ENCODE peak calls at places on chromosomes 13 and 19, in eight cellular contexts. One of them, this sample, is unnamed.

GRCh38 chr13:52356327-52356726 is 49.6 kb downstream of the THSD1 start:
- DNase-seq in cardiac fibroblast: peak
- DNase-seq in T-helper 9 cell: no peak
- DNase-seq in iris pigment epithelial cell: peak
- DNase-seq in CD4-positive, CD25-positive, alpha-beta regulatory T cell: no peak
- DNase-seq in EH: peak
- DNase-seq in activated CD8-positive, alpha-beta memory T cell treated with anti-CD3 and anti-CD28 coated beads for 48 hours: no peak
- DNase-seq in MV-4-11: no peak
- DNase-seq in this sample: no peak

GRCh38 chr19:1700733-1701663 is 48.6 kb upstream of the TCF3 start:
- DNase-seq in cardiac fibroblast: no peak
- DNase-seq in T-helper 9 cell: no peak
- DNase-seq in iris pigment epithelial cell: no peak
- DNase-seq in CD4-positive, CD25-positive, alpha-beta regulatory T cell: no peak
- DNase-seq in EH: no peak
- DNase-seq in activated CD8-positive, alpha-beta memory T cell treated with anti-CD3 and anti-CD28 coated beads for 48 hours: no peak
- DNase-seq in MV-4-11: no peak
- DNase-seq in this sample: no peak

GRCh38 chr13:40116008-40116407 is 460.5 kb downstream of the COG6 start:
- DNase-seq in cardiac fibroblast: peak
- DNase-seq in T-helper 9 cell: peak
- DNase-seq in iris pigment epithelial cell: peak
- DNase-seq in CD4-positive, CD25-positive, alpha-beta regulatory T cell: peak
- DNase-seq in EH: peak
- DNase-seq in activated CD8-positive, alpha-beta memory T cell treated with anti-CD3 and anti-CD28 coated beads for 48 hours: no peak
- DNase-seq in MV-4-11: peak
- DNase-seq in this sample: peak

GRCh38 chr13:77390391-77390790 is 63.5 kb upstream of the MYCBP2 start:
- DNase-seq in cardiac fibroblast: no peak
- DNase-seq in T-helper 9 cell: no peak
- DNase-seq in iris pigment epithelial cell: no peak
- DNase-seq in CD4-positive, CD25-positive, alpha-beta regulatory T cell: no peak
- DNase-seq in EH: peak
- DNase-seq in activated CD8-positive, alpha-beta memory T cell treated with anti-CD3 and anti-CD28 coated beads for 48 hours: no peak
- DNase-seq in MV-4-11: peak
- DNase-seq in this sample: no peak

GRCh38 chr13:19967619-19968018 is 9.1 kb downstream of the ZMYM2 start:
- DNase-seq in cardiac fibroblast: no peak
- DNase-seq in T-helper 9 cell: no peak
- DNase-seq in iris pigment epithelial cell: no peak
- DNase-seq in CD4-positive, CD25-positive, alpha-beta regulatory T cell: no peak
- DNase-seq in EH: no peak
- DNase-seq in activated CD8-positive, alpha-beta memory T cell treated with anti-CD3 and anti-CD28 coated beads for 48 hours: no peak
- DNase-seq in MV-4-11: peak
- DNase-seq in this sample: no peak

GRCh38 chr13:78875792-78876580 is 217.0 kb upstream of the OBI1 start:
- DNase-seq in cardiac fibroblast: no peak
- DNase-seq in T-helper 9 cell: no peak
- DNase-seq in iris pigment epithelial cell: no peak
- DNase-seq in CD4-positive, CD25-positive, alpha-beta regulatory T cell: no peak
- DNase-seq in EH: no peak
- DNase-seq in activated CD8-positive, alpha-beta memory T cell treated with anti-CD3 and anti-CD28 coated beads for 48 hours: no peak
- DNase-seq in MV-4-11: peak
- DNase-seq in this sample: no peak

GRCh38 chr13:51246411-51247298 is 24.5 kb downstream of the FAM124A start:
- DNase-seq in cardiac fibroblast: no peak
- DNase-seq in T-helper 9 cell: no peak
- DNase-seq in iris pigment epithelial cell: no peak
- DNase-seq in CD4-positive, CD25-positive, alpha-beta regulatory T cell: no peak
- DNase-seq in EH: no peak
- DNase-seq in activated CD8-positive, alpha-beta memory T cell treated with anti-CD3 and anti-CD28 coated beads for 48 hours: no peak
- DNase-seq in MV-4-11: no peak
- DNase-seq in this sample: no peak

GRCh38 chr19:3142292-3142670 is 6.4 kb downstream of the GNA15 start:
- DNase-seq in cardiac fibroblast: peak
- DNase-seq in T-helper 9 cell: no peak
- DNase-seq in iris pigment epithelial cell: peak
- DNase-seq in CD4-positive, CD25-positive, alpha-beta regulatory T cell: no peak
- DNase-seq in EH: peak
- DNase-seq in activated CD8-positive, alpha-beta memory T cell treated with anti-CD3 and anti-CD28 coated beads for 48 hours: no peak
- DNase-seq in MV-4-11: peak
- DNase-seq in this sample: no peak

GRCh38 chr13:108218044-108218974 is at the start of gene ABHD13:
- DNase-seq in cardiac fibroblast: peak
- DNase-seq in T-helper 9 cell: peak
- DNase-seq in iris pigment epithelial cell: peak
- DNase-seq in CD4-positive, CD25-positive, alpha-beta regulatory T cell: peak
- DNase-seq in EH: peak
- DNase-seq in activated CD8-positive, alpha-beta memory T cell treated with anti-CD3 and anti-CD28 coated beads for 48 hours: peak
- DNase-seq in MV-4-11: peak
- DNase-seq in this sample: peak

GRCh38 chr13:51212808-51213728 is 9.1 kb upstream of the FAM124A start:
- DNase-seq in cardiac fibroblast: peak
- DNase-seq in T-helper 9 cell: no peak
- DNase-seq in iris pigment epithelial cell: no peak
- DNase-seq in CD4-positive, CD25-positive, alpha-beta regulatory T cell: no peak
- DNase-seq in EH: no peak
- DNase-seq in activated CD8-positive, alpha-beta memory T cell treated with anti-CD3 and anti-CD28 coated beads for 48 hours: no peak
- DNase-seq in MV-4-11: no peak
- DNase-seq in this sample: no peak

GRCh38 chr13:42040730-42041016 is 7.8 kb upstream of the DGKH start:
- DNase-seq in cardiac fibroblast: no peak
- DNase-seq in T-helper 9 cell: no peak
- DNase-seq in iris pigment epithelial cell: no peak
- DNase-seq in CD4-positive, CD25-positive, alpha-beta regulatory T cell: no peak
- DNase-seq in EH: no peak
- DNase-seq in activated CD8-positive, alpha-beta memory T cell treated with anti-CD3 and anti-CD28 coated beads for 48 hours: no peak
- DNase-seq in MV-4-11: no peak
- DNase-seq in this sample: no peak

GRCh38 chr13:51501592-51502205 is 48.9 kb upstream of the INTS6 start:
- DNase-seq in cardiac fibroblast: peak
- DNase-seq in T-helper 9 cell: no peak
- DNase-seq in iris pigment epithelial cell: peak
- DNase-seq in CD4-positive, CD25-positive, alpha-beta regulatory T cell: no peak
- DNase-seq in EH: peak
- DNase-seq in activated CD8-positive, alpha-beta memory T cell treated with anti-CD3 and anti-CD28 coated beads for 48 hours: no peak
- DNase-seq in MV-4-11: peak
- DNase-seq in this sample: no peak